ENCODE peak calls at places on chromosomes 4 and X, in six cellular contexts. One of them, this sample, is unnamed.

GRCh38 chrX:40154853-40155616 is 57.3 kb upstream of the BCOR start:
- DNase-seq in PC-9: no peak
- DNase-seq in mammary epithelial cell: no peak
- DNase-seq in CD4-positive, alpha-beta T cell: no peak
- DNase-seq in GM12878: no peak
- DNase-seq in lower leg skin: peak
- DNase-seq in this sample: no peak

GRCh38 chr4:122577189-122577553 is 43.7 kb downstream of the IL21 start:
- DNase-seq in PC-9: no peak
- DNase-seq in mammary epithelial cell: no peak
- DNase-seq in CD4-positive, alpha-beta T cell: no peak
- DNase-seq in GM12878: no peak
- DNase-seq in lower leg skin: no peak
- DNase-seq in this sample: no peak

GRCh38 chrX:7746861-7747260 is 96.1 kb upstream of the VCX start:
- DNase-seq in PC-9: no peak
- DNase-seq in mammary epithelial cell: no peak
- DNase-seq in CD4-positive, alpha-beta T cell: no peak
- DNase-seq in GM12878: no peak
- DNase-seq in lower leg skin: no peak
- DNase-seq in this sample: no peak

GRCh38 chrX:106862972-106863688 is 40.0 kb downstream of the RIPPLY1 start:
- DNase-seq in PC-9: peak
- DNase-seq in mammary epithelial cell: peak
- DNase-seq in CD4-positive, alpha-beta T cell: no peak
- DNase-seq in GM12878: no peak
- DNase-seq in lower leg skin: no peak
- DNase-seq in this sample: no peak

GRCh38 chr4:181176306-181176705 is 1066.9 kb upstream of the TENM3 start:
- DNase-seq in PC-9: no peak
- DNase-seq in mammary epithelial cell: no peak
- DNase-seq in CD4-positive, alpha-beta T cell: no peak
- DNase-seq in GM12878: no peak
- DNase-seq in lower leg skin: no peak
- DNase-seq in this sample: no peak

GRCh38 chr4:152640058-152640921 is 39.5 kb downstream of the TMEM154 start:
- DNase-seq in PC-9: no peak
- DNase-seq in mammary epithelial cell: no peak
- DNase-seq in CD4-positive, alpha-beta T cell: no peak
- DNase-seq in GM12878: no peak
- DNase-seq in lower leg skin: no peak
- DNase-seq in this sample: no peak

GRCh38 chr4:164438321-164438720 is 315.6 kb upstream of the SMIM31 start:
- DNase-seq in PC-9: no peak
- DNase-seq in mammary epithelial cell: peak
- DNase-seq in CD4-positive, alpha-beta T cell: no peak
- DNase-seq in GM12878: no peak
- DNase-seq in lower leg skin: no peak
- DNase-seq in this sample: no peak

GRCh38 chr4:125313497-125313896 is 1.3 kb upstream of the FAT4 start:
- DNase-seq in PC-9: peak
- DNase-seq in mammary epithelial cell: peak
- DNase-seq in CD4-positive, alpha-beta T cell: no peak
- DNase-seq in GM12878: no peak
- DNase-seq in lower leg skin: peak
- DNase-seq in this sample: no peak

GRCh38 chr4:5477613-5478012 is 230.7 kb downstream of the EVC2 start:
- DNase-seq in PC-9: no peak
- DNase-seq in mammary epithelial cell: no peak
- DNase-seq in CD4-positive, alpha-beta T cell: no peak
- DNase-seq in GM12878: no peak
- DNase-seq in lower leg skin: no peak
- DNase-seq in this sample: no peak

GRCh38 chr4:102754044-102754443 is 6.7 kb downstream of the MANBA start:
- DNase-seq in PC-9: no peak
- DNase-seq in mammary epithelial cell: no peak
- DNase-seq in CD4-positive, alpha-beta T cell: no peak
- DNase-seq in GM12878: no peak
- DNase-seq in lower leg skin: no peak
- DNase-seq in this sample: no peak

GRCh38 chr4:5451243-5451642 is 257.1 kb downstream of the EVC2 start:
- DNase-seq in PC-9: no peak
- DNase-seq in mammary epithelial cell: no peak
- DNase-seq in CD4-positive, alpha-beta T cell: no peak
- DNase-seq in GM12878: no peak
- DNase-seq in lower leg skin: no peak
- DNase-seq in this sample: no peak

GRCh38 chr4:174154455-174154854 is 129.0 kb downstream of the FBXO8 start:
- DNase-seq in PC-9: no peak
- DNase-seq in mammary epithelial cell: peak
- DNase-seq in CD4-positive, alpha-beta T cell: no peak
- DNase-seq in GM12878: no peak
- DNase-seq in lower leg skin: no peak
- DNase-seq in this sample: no peak

GRCh38 chr4:76745264-76745663 is 152.7 kb downstream of the SOWAHB start:
- DNase-seq in PC-9: no peak
- DNase-seq in mammary epithelial cell: no peak
- DNase-seq in CD4-positive, alpha-beta T cell: no peak
- DNase-seq in GM12878: no peak
- DNase-seq in lower leg skin: no peak
- DNase-seq in this sample: no peak

GRCh38 chrX:148354906-148355305 is 145.5 kb upstream of the AFF2 start:
- DNase-seq in PC-9: no peak
- DNase-seq in mammary epithelial cell: no peak
- DNase-seq in CD4-positive, alpha-beta T cell: no peak
- DNase-seq in GM12878: no peak
- DNase-seq in lower leg skin: no peak
- DNase-seq in this sample: no peak

GRCh38 chr4:177128306-177128705 is 181.4 kb upstream of the NEIL3 start:
- DNase-seq in PC-9: no peak
- DNase-seq in mammary epithelial cell: peak
- DNase-seq in CD4-positive, alpha-beta T cell: no peak
- DNase-seq in GM12878: no peak
- DNase-seq in lower leg skin: no peak
- DNase-seq in this sample: no peak

GRCh38 chr4:156799121-156799589 is 172.4 kb downstream of the PDGFC start:
- DNase-seq in PC-9: no peak
- DNase-seq in mammary epithelial cell: peak
- DNase-seq in CD4-positive, alpha-beta T cell: no peak
- DNase-seq in GM12878: no peak
- DNase-seq in lower leg skin: no peak
- DNase-seq in this sample: no peak

GRCh38 chrX:15761564-15762191 is 23.6 kb downstream of the CA5B start:
- DNase-seq in PC-9: peak
- DNase-seq in mammary epithelial cell: no peak
- DNase-seq in CD4-positive, alpha-beta T cell: peak
- DNase-seq in GM12878: no peak
- DNase-seq in lower leg skin: no peak
- DNase-seq in this sample: no peak

GRCh38 chr4:58274553-58274952 is 1164.4 kb upstream of the IGFBP7 start:
- DNase-seq in PC-9: no peak
- DNase-seq in mammary epithelial cell: no peak
- DNase-seq in CD4-positive, alpha-beta T cell: no peak
- DNase-seq in GM12878: no peak
- DNase-seq in lower leg skin: no peak
- DNase-seq in this sample: no peak

GRCh38 chrX:120301497-120301896 is 9.8 kb downstream of the TMEM255A start:
- DNase-seq in PC-9: no peak
- DNase-seq in mammary epithelial cell: peak
- DNase-seq in CD4-positive, alpha-beta T cell: no peak
- DNase-seq in GM12878: no peak
- DNase-seq in lower leg skin: no peak
- DNase-seq in this sample: no peak

GRCh38 chr4:146577111-146577510 is 55.4 kb upstream of the SLC10A7 start:
- DNase-seq in PC-9: no peak
- DNase-seq in mammary epithelial cell: no peak
- DNase-seq in CD4-positive, alpha-beta T cell: no peak
- DNase-seq in GM12878: no peak
- DNase-seq in lower leg skin: no peak
- DNase-seq in this sample: no peak

GRCh38 chrX:38678217-38678616 is 116.9 kb downstream of the TSPAN7 start:
- DNase-seq in PC-9: no peak
- DNase-seq in mammary epithelial cell: no peak
- DNase-seq in CD4-positive, alpha-beta T cell: no peak
- DNase-seq in GM12878: no peak
- DNase-seq in lower leg skin: no peak
- DNase-seq in this sample: no peak

GRCh38 chr4:88831063-88831462 is 133.4 kb upstream of the NAP1L5 start:
- DNase-seq in PC-9: no peak
- DNase-seq in mammary epithelial cell: no peak
- DNase-seq in CD4-positive, alpha-beta T cell: no peak
- DNase-seq in GM12878: no peak
- DNase-seq in lower leg skin: no peak
- DNase-seq in this sample: no peak

GRCh38 chrX:101550362-101550761 is at the start of gene ARMCX1:
- DNase-seq in PC-9: no peak
- DNase-seq in mammary epithelial cell: peak
- DNase-seq in CD4-positive, alpha-beta T cell: no peak
- DNase-seq in GM12878: no peak
- DNase-seq in lower leg skin: peak
- DNase-seq in this sample: no peak

GRCh38 chrX:7294483-7294882 is 146.5 kb upstream of the PUDP start:
- DNase-seq in PC-9: no peak
- DNase-seq in mammary epithelial cell: no peak
- DNase-seq in CD4-positive, alpha-beta T cell: no peak
- DNase-seq in GM12878: no peak
- DNase-seq in lower leg skin: no peak
- DNase-seq in this sample: no peak

GRCh38 chr4:77711469-77711868 is 105.8 kb downstream of the CXCL13 start:
- DNase-seq in PC-9: no peak
- DNase-seq in mammary epithelial cell: no peak
- DNase-seq in CD4-positive, alpha-beta T cell: no peak
- DNase-seq in GM12878: no peak
- DNase-seq in lower leg skin: no peak
- DNase-seq in this sample: no peak

GRCh38 chrX:118550792-118551191 is 55.2 kb downstream of the DOCK11 start:
- DNase-seq in PC-9: no peak
- DNase-seq in mammary epithelial cell: peak
- DNase-seq in CD4-positive, alpha-beta T cell: no peak
- DNase-seq in GM12878: no peak
- DNase-seq in lower leg skin: no peak
- DNase-seq in this sample: no peak

GRCh38 chr4:154349829-154350228 is 141.8 kb downstream of the DCHS2 start:
- DNase-seq in PC-9: no peak
- DNase-seq in mammary epithelial cell: peak
- DNase-seq in CD4-positive, alpha-beta T cell: no peak
- DNase-seq in GM12878: no peak
- DNase-seq in lower leg skin: no peak
- DNase-seq in this sample: no peak

GRCh38 chrX:154029439-154029838 is 9.7 kb upstream of the IRAK1 start:
- DNase-seq in PC-9: no peak
- DNase-seq in mammary epithelial cell: no peak
- DNase-seq in CD4-positive, alpha-beta T cell: no peak
- DNase-seq in GM12878: no peak
- DNase-seq in lower leg skin: no peak
- DNase-seq in this sample: no peak

GRCh38 chr4:163930086-163930485 is 435.6 kb downstream of the TMA16 start:
- DNase-seq in PC-9: no peak
- DNase-seq in mammary epithelial cell: no peak
- DNase-seq in CD4-positive, alpha-beta T cell: no peak
- DNase-seq in GM12878: no peak
- DNase-seq in lower leg skin: no peak
- DNase-seq in this sample: no peak

DNA sequence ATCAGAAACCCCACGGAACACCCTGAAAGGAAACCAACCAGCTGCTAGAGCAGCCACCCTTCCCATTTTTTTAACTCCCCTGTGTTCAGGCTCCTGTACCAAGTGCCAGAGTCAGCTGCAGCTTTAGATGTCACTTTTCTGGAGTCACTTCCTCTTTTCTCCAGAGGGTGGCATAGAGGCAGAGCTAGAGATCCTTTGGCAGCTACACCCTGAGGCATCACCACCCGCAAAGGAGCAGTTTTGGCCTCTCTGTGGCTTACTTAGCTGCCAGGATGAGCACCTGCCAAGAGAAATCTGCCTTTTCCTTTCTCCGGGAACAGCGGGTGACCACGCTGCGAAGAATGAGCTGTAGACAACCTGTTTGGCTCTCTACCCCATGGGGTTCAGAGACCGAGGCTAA is 58.0 kb upstream of the CHRDL1 start:
- DNase-seq in PC-9: no peak
- DNase-seq in mammary epithelial cell: peak
- DNase-seq in CD4-positive, alpha-beta T cell: no peak
- DNase-seq in GM12878: no peak
- DNase-seq in lower leg skin: peak
- DNase-seq in this sample: no peak
- TF ChIP-seq CTCF in PC-9: peak
- TF ChIP-seq CTCF in mammary epithelial cell: peak
- TF ChIP-seq CTCF in CD4-positive, alpha-beta T cell: no peak
- TF ChIP-seq CTCF in GM12878: no peak
- TF ChIP-seq CTCF in lower leg skin: no peak
- TF ChIP-seq CTCF in this sample: peak

GRCh38 chr4:15006416-15007024 is 4.2 kb downstream of the CPEB2 start:
- DNase-seq in PC-9: no peak
- DNase-seq in mammary epithelial cell: peak
- DNase-seq in CD4-positive, alpha-beta T cell: no peak
- DNase-seq in GM12878: no peak
- DNase-seq in lower leg skin: no peak
- DNase-seq in this sample: no peak
- TF ChIP-seq CTCF in PC-9: peak
- TF ChIP-seq CTCF in mammary epithelial cell: peak
- TF ChIP-seq CTCF in CD4-positive, alpha-beta T cell: peak
- TF ChIP-seq CTCF in GM12878: peak
- TF ChIP-seq CTCF in lower leg skin: no peak
- TF ChIP-seq CTCF in this sample: peak

GRCh38 chr4:1737666-1738065 is 16.3 kb downstream of the TACC3 start:
- DNase-seq in PC-9: no peak
- DNase-seq in mammary epithelial cell: no peak
- DNase-seq in CD4-positive, alpha-beta T cell: no peak
- DNase-seq in GM12878: no peak
- DNase-seq in lower leg skin: no peak
- DNase-seq in this sample: no peak
- TF ChIP-seq CTCF in PC-9: no peak
- TF ChIP-seq CTCF in mammary epithelial cell: no peak
- TF ChIP-seq CTCF in CD4-positive, alpha-beta T cell: no peak
- TF ChIP-seq CTCF in GM12878: no peak
- TF ChIP-seq CTCF in lower leg skin: no peak
- TF ChIP-seq CTCF in this sample: no peak

GRCh38 chr4:26896636-26897035 is 36.0 kb downstream of the STIM2 start:
- DNase-seq in PC-9: no peak
- DNase-seq in mammary epithelial cell: peak
- DNase-seq in CD4-positive, alpha-beta T cell: no peak
- DNase-seq in GM12878: no peak
- DNase-seq in lower leg skin: no peak
- DNase-seq in this sample: no peak

GRCh38 chr4:26891867-26892266 is 31.2 kb downstream of the STIM2 start:
- DNase-seq in PC-9: no peak
- DNase-seq in mammary epithelial cell: no peak
- DNase-seq in CD4-positive, alpha-beta T cell: no peak
- DNase-seq in GM12878: no peak
- DNase-seq in lower leg skin: no peak
- DNase-seq in this sample: no peak

GRCh38 chr4:26891054-26891453 is 30.4 kb downstream of the STIM2 start:
- DNase-seq in PC-9: no peak
- DNase-seq in mammary epithelial cell: no peak
- DNase-seq in CD4-positive, alpha-beta T cell: no peak
- DNase-seq in GM12878: no peak
- DNase-seq in lower leg skin: no peak
- DNase-seq in this sample: no peak

GRCh38 chr4:26892480-26893150 is 32.0 kb downstream of the STIM2 start:
- DNase-seq in PC-9: no peak
- DNase-seq in mammary epithelial cell: no peak
- DNase-seq in CD4-positive, alpha-beta T cell: no peak
- DNase-seq in GM12878: no peak
- DNase-seq in lower leg skin: no peak
- DNase-seq in this sample: no peak

GRCh38 chr4:26893491-26893890 is 32.9 kb downstream of the STIM2 start:
- DNase-seq in PC-9: no peak
- DNase-seq in mammary epithelial cell: no peak
- DNase-seq in CD4-positive, alpha-beta T cell: no peak
- DNase-seq in GM12878: no peak
- DNase-seq in lower leg skin: no peak
- DNase-seq in this sample: no peak
- TF ChIP-seq CTCF in PC-9: no peak
- TF ChIP-seq CTCF in mammary epithelial cell: no peak
- TF ChIP-seq CTCF in CD4-positive, alpha-beta T cell: no peak
- TF ChIP-seq CTCF in GM12878: no peak
- TF ChIP-seq CTCF in lower leg skin: no peak
- TF ChIP-seq CTCF in this sample: no peak

This sample was measured in mesothelial cell of epicardium.